ENCODE peak calls at places on chromosomes 13 and 19, in eight cellular contexts. S is H54, A is Calu3, W is AG09319, C is mesothelial cell of epicardium, T is nucleus accumbens, Z is hypothalamus, X is GM06990. I is an unnamed sample.

GRCh38 chr19:1076951-1077350 is 10.0 kb downstream of the ARHGAP45 start:
- DNase-seq in S (no peak), A (no peak), W (no peak), C (no peak), T (peak), Z (peak), X (peak), I (peak)

GRCh38 chr13:41643502-41643901 is 186.2 kb downstream of the RGCC start:
- DNase-seq in S (no peak), A (no peak), W (no peak), C (no peak), T (no peak), Z (no peak), X (no peak), I (no peak)

GRCh38 chr19:49149652-49150105 is 5.5 kb downstream of the HRC start:
- DNase-seq in S (no peak), A (peak), W (no peak), C (no peak), T (peak), Z (peak), X (no peak), I (peak)

GRCh38 chr19:42386974-42387707 is 3.0 kb downstream of the CNFN start:
- DNase-seq in S (peak), A (peak), W (peak), C (no peak), T (no peak), Z (peak), X (peak), I (peak)

GRCh38 chr19:31985001-31985605 is 360.3 kb upstream of the ZNF507 start:
- DNase-seq in S (no peak), A (no peak), W (no peak), C (no peak), T (no peak), Z (no peak), X (no peak), I (no peak)

GRCh38 chr19:10968527-10969081 is 7.8 kb downstream of the SMARCA4 start:
- DNase-seq in S (no peak), A (no peak), W (no peak), C (no peak), T (no peak), Z (no peak), X (peak), I (no peak)

GRCh38 chr19:4069331-4069959 is 2.7 kb upstream of the ZBTB7A start:
- DNase-seq in S (no peak), A (no peak), W (no peak), C (no peak), T (no peak), Z (peak), X (no peak), I (no peak)

GRCh38 chr13:83414393-83414792 is 467.9 kb downstream of the SLITRK1 start:
- DNase-seq in S (no peak), A (no peak), W (no peak), C (no peak), T (no peak), Z (no peak), X (no peak), I (no peak)

GRCh38 chr13:69292789-69293425 is 814.7 kb upstream of the ATXN8OS start:
- DNase-seq in S (no peak), A (no peak), W (no peak), C (no peak), T (no peak), Z (no peak), X (no peak), I (no peak)

GRCh38 chr19:41405776-41406175 is 8.2 kb downstream of the BCKDHA start:
- DNase-seq in S (no peak), A (no peak), W (no peak), C (no peak), T (no peak), Z (no peak), X (no peak), I (no peak)

GRCh38 chr13:98910501-98910951 is 67.3 kb downstream of the DOCK9 start:
- DNase-seq in S (peak), A (peak), W (no peak), C (no peak), T (no peak), Z (no peak), X (peak), I (no peak)

GRCh38 chr13:44380404-44381165 is 7.0 kb downstream of the SERP2 start:
- DNase-seq in S (no peak), A (no peak), W (no peak), C (no peak), T (no peak), Z (no peak), X (no peak), I (no peak)

GRCh38 chr19:55594996-55595530 is 4.3 kb downstream of the FIZ1 start:
- DNase-seq in S (no peak), A (no peak), W (no peak), C (no peak), T (no peak), Z (no peak), X (no peak), I (no peak)

GRCh38 chr19:27867981-27868380 is 1345.0 kb downstream of the UQCRFS1 start:
- DNase-seq in S (no peak), A (no peak), W (no peak), C (no peak), T (no peak), Z (no peak), X (no peak), I (no peak)

GRCh38 chr19:11451942-11452813 is 16.7 kb downstream of the PRKCSH start:
- DNase-seq in S (no peak), A (no peak), W (no peak), C (no peak), T (no peak), Z (peak), X (no peak), I (no peak)

GRCh38 chr19:30890033-30890432 is 459.2 kb downstream of the TSHZ3 start:
- DNase-seq in S (no peak), A (no peak), W (no peak), C (no peak), T (no peak), Z (no peak), X (no peak), I (no peak)

GRCh38 chr13:99351772-99352171 is 44.6 kb upstream of the GPR183 start:
- DNase-seq in S (no peak), A (no peak), W (no peak), C (no peak), T (no peak), Z (no peak), X (no peak), I (no peak)

GRCh38 chr13:60164490-60164889 is 762 bp upstream of the DIAPH3 start:
- DNase-seq in S (no peak), A (no peak), W (no peak), C (no peak), T (no peak), Z (no peak), X (no peak), I (no peak)

GRCh38 chr13:24038846-24039330 is 121.6 kb upstream of the SPATA13 start:
- DNase-seq in S (no peak), A (peak), W (peak), C (no peak), T (no peak), Z (peak), X (no peak), I (peak)

GRCh38 chr13:19957320-19958118 is 1.0 kb upstream of the ZMYM2 start:
- DNase-seq in S (no peak), A (peak), W (no peak), C (peak), T (peak), Z (peak), X (peak), I (peak)

GRCh38 chr19:9323557-9323918 is 441 bp upstream of the ZNF559 start:
- DNase-seq in S (peak), A (peak), W (peak), C (no peak), T (peak), Z (peak), X (no peak), I (peak)

GRCh38 chr19:15187026-15188007 is 13.5 kb downstream of the NOTCH3 start:
- DNase-seq in S (no peak), A (no peak), W (no peak), C (no peak), T (no peak), Z (no peak), X (no peak), I (no peak)

GRCh38 chr13:31053098-31053497 is 108.6 kb downstream of the HSPH1 start:
- DNase-seq in S (no peak), A (peak), W (no peak), C (no peak), T (no peak), Z (no peak), X (no peak), I (no peak)

GRCh38 chr19:850221-850978 is 1.7 kb upstream of the ELANE start:
- DNase-seq in S (peak), A (peak), W (peak), C (no peak), T (no peak), Z (peak), X (no peak), I (no peak)

GRCh38 chr13:91348906-91349435 is 1.5 kb downstream of the MIR17HG start:
- DNase-seq in S (peak), A (peak), W (peak), C (peak), T (peak), Z (peak), X (peak), I (peak)

GRCh38 chr13:25172303-25172630 is 179 bp upstream of the AMER2 start:
- DNase-seq in S (no peak), A (no peak), W (no peak), C (no peak), T (no peak), Z (peak), X (no peak), I (no peak)

GRCh38 chr19:17246681-17247425 is 1.1 kb upstream of the NR2F6 start:
- DNase-seq in S (no peak), A (no peak), W (no peak), C (no peak), T (no peak), Z (peak), X (no peak), I (peak)

GRCh38 chr13:109698779-109699178 is 87.6 kb downstream of the IRS2 start:
- DNase-seq in S (peak), A (no peak), W (no peak), C (no peak), T (no peak), Z (no peak), X (no peak), I (no peak)

GRCh38 chr13:85896516-85897450 is 97.6 kb upstream of the SLITRK6 start:
- DNase-seq in S (no peak), A (no peak), W (no peak), C (no peak), T (no peak), Z (no peak), X (no peak), I (no peak)

GRCh38 chr13:106919638-106920037 is 351.7 kb upstream of the ARGLU1 start:
- DNase-seq in S (no peak), A (no peak), W (no peak), C (no peak), T (no peak), Z (no peak), X (no peak), I (no peak)

GRCh38 chr13:36325912-36326311 is 20.3 kb downstream of the SPART start:
- DNase-seq in S (no peak), A (no peak), W (no peak), C (no peak), T (no peak), Z (no peak), X (no peak), I (no peak)

GRCh38 chr13:43787998-43788397 is 1.2 kb upstream of the ENOX1 start:
- DNase-seq in S (no peak), A (peak), W (no peak), C (no peak), T (no peak), Z (no peak), X (no peak), I (peak)

GRCh38 chr13:34926513-34926912 is 15.6 kb upstream of the NBEA start:
- DNase-seq in S (no peak), A (peak), W (no peak), C (no peak), T (no peak), Z (no peak), X (no peak), I (no peak)

GRCh38 chr19:2478756-2479555 is 3.0 kb downstream of the GADD45B start:
- DNase-seq in S (peak), A (peak), W (no peak), C (no peak), T (no peak), Z (peak), X (peak), I (peak)

I was measured in head of caudate nucleus.